ENCODE peak calls at places on chromosomes 12 and 14, in four cellular contexts. C, D, M and Q are unnamed samples.
A peak's percentile ranks its signal among the peaks of the same experiment; 100 is the strongest.

GRCh38 chr14:94827711-94828505 is 58.0 kb upstream of the GSC start:
- DNase-seq in C (peak; percentile 17), D (no peak), M (no peak), Q (no peak)

GRCh38 chr12:15808250-15808971 is 19.2 kb upstream of the EPS8 start:
- DNase-seq in C (no peak), D (no peak), M (no peak), Q (no peak)

GRCh38 chr14:105088812-105089745 is 23.8 kb upstream of the GPR132 start:
- DNase-seq in C (peak; percentile 19), D (no peak), M (no peak), Q (no peak)

GRCh38 chr14:50260511-50260910 is 29.1 kb upstream of the SOS2 start:
- DNase-seq in C (no peak), D (peak; percentile 17), M (peak; percentile 56), Q (peak; percentile 1)

GRCh38 chr12:72272731-72273498 is 745 bp downstream of the TRHDE start:
- DNase-seq in C (peak; percentile 40), D (no peak), M (peak; percentile 75), Q (no peak)

GRCh38 chr14:92577321-92577742 is 63.8 kb downstream of the RIN3 start:
- DNase-seq in C (no peak), D (peak; percentile 42), M (no peak), Q (no peak)

GRCh38 chr14:104432611-104433231 is 146.8 kb upstream of the C14orf180 start:
- DNase-seq in C (no peak), D (peak; percentile 7), M (peak; percentile 41), Q (no peak)

GRCh38 chr12:77189463-77189862 is 124.1 kb upstream of the E2F7 start:
- DNase-seq in C (no peak), D (no peak), M (no peak), Q (no peak)

GRCh38 chr12:104974626-104975290 is 11.4 kb upstream of the NOPCHAP1 start:
- DNase-seq in C (no peak), D (no peak), M (no peak), Q (no peak)

GRCh38 chr14:96986701-96987474 is 189.7 kb downstream of the VRK1 start:
- DNase-seq in C (no peak), D (no peak), M (no peak), Q (no peak)
- H3K27ac ChIP-seq in C (no peak overlapping the region), D (no peak overlapping the region), M (no peak overlapping the region), Q (no peak overlapping the region)

DNA sequence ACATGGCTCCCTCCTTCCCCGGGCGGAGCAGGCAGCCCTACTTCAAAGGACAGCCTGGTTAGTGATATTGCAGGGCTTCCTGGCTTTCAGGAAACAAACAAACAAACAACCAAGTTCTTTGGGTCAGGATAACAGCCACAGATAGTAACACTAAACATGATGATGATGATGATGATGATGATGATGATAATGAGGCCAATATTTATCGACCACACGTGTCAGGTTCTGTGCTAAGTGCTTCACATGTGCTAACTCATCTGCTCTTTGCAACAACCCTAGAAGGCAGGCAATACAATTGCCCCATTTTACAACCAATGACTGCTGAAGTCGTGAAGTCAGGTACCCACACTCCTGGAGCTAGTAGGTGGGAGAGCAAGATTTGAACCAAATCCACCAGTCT is 44.1 kb upstream of the TBX5 start:
- DNase-seq in C (no peak), D (no peak), M (peak; percentile 29), Q (no peak)
- H3K27me3 ChIP-seq in C (no peaks in the 10 kb centered on the region), D (peaks cover 8% of the 10 kb centered on the region), M (peaks cover 97% of the 10 kb centered on the region), Q (peaks cover 64% of the 10 kb centered on the region)

GRCh38 chr12:48814313-48815280 is 3.7 kb upstream of the CACNB3 start:
- DNase-seq in C (peak; percentile 84), D (peak; percentile 70), M (peak; percentile 96), Q (no peak)

GRCh38 chr12:48811454-48812090 is 6.7 kb upstream of the CACNB3 start:
- DNase-seq in C (no peak), D (no peak), M (no peak), Q (no peak)

GRCh38 chr12:48813464-48814312 is 4.6 kb upstream of the CACNB3 start:
- DNase-seq in C (no peak), D (no peak), M (peak; percentile 88), Q (no peak)

GRCh38 chr12:48812389-48812788 is 5.9 kb upstream of the CACNB3 start:
- DNase-seq in C (no peak), D (no peak), M (peak; percentile 50), Q (no peak)

DNA sequence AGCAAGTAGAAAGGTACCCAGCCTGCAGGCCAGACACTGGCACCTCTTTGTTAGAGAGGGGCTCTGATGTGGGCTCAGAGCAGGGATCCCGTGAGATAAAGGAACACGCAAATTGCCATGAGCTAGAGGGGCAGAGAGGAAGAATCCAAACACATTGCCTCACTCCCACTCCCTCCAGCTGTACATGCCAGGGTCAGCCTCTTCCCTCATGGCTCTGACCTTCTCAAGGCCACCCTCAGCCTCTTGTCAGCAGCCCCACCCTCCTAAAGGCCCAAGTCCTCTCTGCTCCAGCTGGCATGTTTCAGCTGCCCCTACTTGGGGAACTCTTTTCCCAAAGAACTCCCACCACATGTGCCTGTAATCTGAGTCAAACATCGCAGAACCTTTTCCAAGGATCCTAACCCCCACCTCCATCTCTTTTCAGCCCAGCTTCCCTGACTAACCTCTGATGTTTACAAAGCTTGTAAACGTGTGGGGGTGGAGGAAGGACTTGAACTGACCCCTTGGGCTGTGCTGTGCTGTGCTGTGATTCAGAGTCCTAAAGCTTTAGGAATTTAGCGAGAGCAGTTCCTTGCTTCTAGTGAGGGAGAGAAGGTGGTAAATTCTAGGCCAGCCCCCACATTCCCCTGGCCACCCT is 7.4 kb upstream of the CACNB3 start:
- DNase-seq in C (no peak), D (no peak), M (peak; percentile 53), Q (no peak)
- H3K27ac ChIP-seq in C (no peak overlapping the region), D (no peak overlapping the region), M (no peak overlapping the region), Q (no peak overlapping the region)

GRCh38 chr14:23577710-23578392 is 739 bp downstream of the JPH4 start:
- DNase-seq in C (no peak), D (no peak), M (peak; percentile 68), Q (no peak)

GRCh38 chr14:23580152-23580926 is 1.7 kb upstream of the JPH4 start:
- DNase-seq in C (no peak), D (no peak), M (peak; percentile 39), Q (no peak)

GRCh38 chr14:23579739-23580138 is 1.1 kb upstream of the JPH4 start:
- DNase-seq in C (no peak), D (no peak), M (no peak), Q (no peak)

GRCh38 chr14:23578560-23579310 is at the start of gene JPH4:
- DNase-seq in C (no peak), D (no peak), M (peak; percentile 73), Q (no peak)

DNA sequence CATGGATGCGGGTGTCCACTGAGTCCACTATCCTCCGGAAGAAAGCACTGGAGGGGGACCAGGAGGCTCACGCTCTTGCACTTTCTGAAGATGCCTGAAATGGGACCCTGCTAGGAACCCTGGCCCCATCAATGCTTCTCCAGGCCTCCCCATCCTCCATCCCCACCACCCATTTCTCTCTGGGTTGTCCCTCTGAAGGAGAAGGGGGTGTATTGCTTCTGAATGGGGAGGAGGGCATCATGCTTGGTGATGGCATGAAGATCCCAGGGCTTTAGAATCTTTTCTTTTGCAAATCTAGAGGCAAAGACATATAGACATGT is 681 bp upstream of the JPH4 start:
- DNase-seq in C (no peak), D (no peak), M (no peak), Q (no peak)
- H3K27me3 ChIP-seq in C (no peaks in the 10 kb centered on the region), D (peaks cover 21% of the 10 kb centered on the region), M (peaks cover 50% of the 10 kb centered on the region), Q (peaks cover 8% of the 10 kb centered on the region)

GRCh38 chr14:99265571-99265970 is 6.4 kb downstream of the BCL11B start:
- DNase-seq in C (no peak), D (peak; percentile 29), M (no peak), Q (no peak)
- H3K27ac ChIP-seq in C (no peak overlapping the region), D (peak overlapping the region; percentile 97), M (no peak overlapping the region), Q (no peak overlapping the region)

DNA sequence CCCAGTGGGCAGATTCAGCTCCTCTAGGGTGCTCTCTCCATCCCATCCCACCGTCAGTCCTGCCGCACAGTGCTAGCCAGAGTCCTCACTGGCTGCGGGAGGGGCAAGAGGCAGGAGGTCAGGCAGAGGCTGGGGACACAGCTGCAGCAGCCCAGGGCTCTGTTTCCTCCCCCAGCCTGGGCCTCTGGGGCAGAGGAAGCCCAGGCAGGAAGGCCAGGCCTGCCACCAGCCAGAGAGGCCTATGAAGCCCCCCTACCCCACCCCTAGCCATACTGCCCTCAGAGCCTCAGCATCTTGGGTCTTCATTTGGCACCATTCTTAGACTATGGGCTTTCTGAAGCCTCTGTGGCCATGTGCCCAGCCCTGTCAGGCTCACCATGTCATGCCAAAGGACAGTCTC is 3.4 kb downstream of the ACVRL1 start:
- DNase-seq in C (no peak), D (no peak), M (no peak), Q (no peak)
- H3K27me3 ChIP-seq in C (no peaks in the 10 kb centered on the region), D (peaks cover 10% of the 10 kb centered on the region), M (peaks cover 40% of the 10 kb centered on the region), Q (peaks cover 7% of the 10 kb centered on the region)

DNA sequence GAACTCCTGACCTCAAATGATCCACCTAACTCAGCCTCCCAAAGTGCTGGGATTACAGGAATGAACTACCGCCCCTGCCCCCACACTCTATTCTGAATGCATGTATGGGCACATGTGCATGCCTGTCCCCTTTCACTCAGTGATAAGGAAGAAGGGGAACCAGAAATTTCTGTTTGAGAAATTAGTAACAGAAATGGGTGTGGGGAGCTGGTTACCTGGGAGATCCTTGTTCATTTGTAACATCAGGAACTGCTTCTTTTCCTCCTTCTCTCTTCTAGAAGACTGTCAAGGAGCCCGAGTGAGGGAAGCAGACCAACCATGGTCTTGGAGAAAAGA is 3.5 kb downstream of the PPP1R3E start:
- DNase-seq in C (no peak), D (no peak), M (no peak), Q (no peak)
- H3K27ac ChIP-seq in C (no peak overlapping the region), D (no peak overlapping the region), M (no peak overlapping the region), Q (no peak overlapping the region)

GRCh38 chr12:2294651-2295475 is 242.1 kb downstream of the CACNA1C start:
- DNase-seq in C (peak; percentile 42), D (no peak), M (peak; percentile 59), Q (no peak)
- H3K27me3 ChIP-seq in C (no peaks in the 10 kb centered on the region), D (no peaks in the 10 kb centered on the region), M (no peaks in the 10 kb centered on the region), Q (no peaks in the 10 kb centered on the region)

DNA sequence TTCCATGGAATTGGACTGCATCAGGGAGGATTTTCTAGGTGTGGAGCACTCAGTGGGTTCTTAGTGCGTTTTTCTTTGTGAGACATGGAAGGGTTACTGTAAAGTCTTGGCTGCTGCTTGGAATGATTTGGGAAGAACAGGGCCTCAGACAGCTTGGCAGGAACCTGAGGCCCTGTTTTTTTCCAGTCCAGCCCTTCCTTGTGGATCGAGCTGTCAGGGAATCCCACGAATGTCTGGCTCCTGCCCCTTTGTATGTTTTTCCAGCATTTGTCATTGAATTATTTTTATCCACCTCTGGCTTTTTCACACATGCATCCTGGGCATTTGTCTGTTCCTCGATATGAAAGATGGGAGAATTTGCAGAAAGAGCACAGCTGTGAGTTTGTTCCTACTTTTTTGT is 158.5 kb downstream of the TGFB3 start:
- DNase-seq in C (no peak), D (no peak), M (no peak), Q (no peak)
- H3K27ac ChIP-seq in C (no peak overlapping the region), D (no peak overlapping the region), M (no peak overlapping the region), Q (no peak overlapping the region)